ENCODE peak calls at places on chromosomes 12 and 14, in eight cellular contexts. One of them, this sample, is unnamed.

GRCh38 chr12:22377731-22378496 is 43.4 kb upstream of the ST8SIA1 start:
- DNase-seq in ascending aorta: no peak
- DNase-seq in psoas muscle: no peak
- DNase-seq in uterus: no peak
- DNase-seq in H9: no peak
- DNase-seq in dorsolateral prefrontal cortex: no peak
- DNase-seq in IMR-90: no peak
- DNase-seq in A549: no peak
- DNase-seq in this sample: no peak

GRCh38 chr12:11067514-11067913 is 5.4 kb upstream of the TAS2R46 start:
- DNase-seq in dorsolateral prefrontal cortex: no peak
- DNase-seq in H9: no peak
- DNase-seq in uterus: peak; percentile 32
- DNase-seq in A549: no peak
- DNase-seq in IMR-90: peak; percentile 10
- DNase-seq in ascending aorta: no peak
- DNase-seq in psoas muscle: no peak
- DNase-seq in this sample: no peak

GRCh38 chr12:2891240-2892053 is 756 bp downstream of the TULP3 start:
- DNase-seq in A549: peak; percentile 38
- DNase-seq in ascending aorta: peak; percentile 79
- DNase-seq in IMR-90: peak; percentile 61
- DNase-seq in psoas muscle: peak; percentile 76
- DNase-seq in H9: peak; percentile 76
- DNase-seq in dorsolateral prefrontal cortex: peak; percentile 37
- DNase-seq in uterus: peak; percentile 56
- DNase-seq in this sample: peak; percentile 42

GRCh38 chr14:93295541-93296220 is 37.2 kb downstream of the BTBD7 start:
- DNase-seq in A549: no peak
- DNase-seq in psoas muscle: no peak
- DNase-seq in H9: no peak
- DNase-seq in ascending aorta: no peak
- DNase-seq in IMR-90: no peak
- DNase-seq in dorsolateral prefrontal cortex: no peak
- DNase-seq in uterus: no peak
- DNase-seq in this sample: no peak

GRCh38 chr12:14988035-14988434 is 15.2 kb downstream of the PDE6H start:
- DNase-seq in ascending aorta: no peak
- DNase-seq in IMR-90: no peak
- DNase-seq in H9: no peak
- DNase-seq in psoas muscle: no peak
- DNase-seq in A549: no peak
- DNase-seq in uterus: no peak
- DNase-seq in dorsolateral prefrontal cortex: no peak
- DNase-seq in this sample: no peak

GRCh38 chr12:52120951-52121847 is 41.7 kb downstream of the SMIM41 start:
- DNase-seq in A549: no peak
- DNase-seq in psoas muscle: no peak
- DNase-seq in H9: no peak
- DNase-seq in ascending aorta: no peak
- DNase-seq in uterus: no peak
- DNase-seq in dorsolateral prefrontal cortex: no peak
- DNase-seq in IMR-90: peak; percentile 53
- DNase-seq in this sample: no peak

GRCh38 chr12:6093764-6094163 is 30.7 kb downstream of the VWF start:
- DNase-seq in H9: no peak
- DNase-seq in A549: no peak
- DNase-seq in psoas muscle: no peak
- DNase-seq in dorsolateral prefrontal cortex: no peak
- DNase-seq in ascending aorta: no peak
- DNase-seq in IMR-90: no peak
- DNase-seq in uterus: no peak
- DNase-seq in this sample: no peak

GRCh38 chr12:96981053-96981452 is 74.0 kb downstream of the NEDD1 start:
- DNase-seq in uterus: no peak
- DNase-seq in IMR-90: peak; percentile 90
- DNase-seq in H9: no peak
- DNase-seq in dorsolateral prefrontal cortex: peak; percentile 60
- DNase-seq in ascending aorta: no peak
- DNase-seq in psoas muscle: no peak
- DNase-seq in A549: no peak
- DNase-seq in this sample: no peak

GRCh38 chr14:103078420-103078749 is 5.6 kb upstream of the LBHD2 start:
- DNase-seq in H9: peak; percentile 88
- DNase-seq in dorsolateral prefrontal cortex: peak; percentile 83
- DNase-seq in uterus: peak; percentile 70
- DNase-seq in IMR-90: peak; percentile 76
- DNase-seq in A549: peak; percentile 86
- DNase-seq in psoas muscle: peak; percentile 87
- DNase-seq in ascending aorta: peak; percentile 79
- DNase-seq in this sample: peak; percentile 80

GRCh38 chr12:16008442-16008841 is 97.3 kb downstream of the DERA start:
- DNase-seq in ascending aorta: no peak
- DNase-seq in H9: no peak
- DNase-seq in psoas muscle: no peak
- DNase-seq in dorsolateral prefrontal cortex: no peak
- DNase-seq in A549: no peak
- DNase-seq in uterus: no peak
- DNase-seq in IMR-90: peak; percentile 4
- DNase-seq in this sample: no peak

GRCh38 chr14:33949051-33950037 is 1.5 kb downstream of the EGLN3 start:
- DNase-seq in ascending aorta: no peak
- DNase-seq in dorsolateral prefrontal cortex: no peak
- DNase-seq in psoas muscle: no peak
- DNase-seq in uterus: no peak
- DNase-seq in A549: no peak
- DNase-seq in IMR-90: no peak
- DNase-seq in H9: no peak
- DNase-seq in this sample: no peak

GRCh38 chr14:33950320-33951182 is at the start of gene EGLN3:
- DNase-seq in A549: peak; percentile 75
- DNase-seq in uterus: peak; percentile 94
- DNase-seq in dorsolateral prefrontal cortex: peak; percentile 89
- DNase-seq in H9: peak; percentile 96
- DNase-seq in IMR-90: peak; percentile 44
- DNase-seq in psoas muscle: peak; percentile 94
- DNase-seq in ascending aorta: peak; percentile 94
- DNase-seq in this sample: peak; percentile 81

GRCh38 chr14:33951183-33951840 is 438 bp upstream of the EGLN3 start:
- DNase-seq in uterus: no peak
- DNase-seq in IMR-90: no peak
- DNase-seq in A549: no peak
- DNase-seq in H9: no peak
- DNase-seq in ascending aorta: no peak
- DNase-seq in psoas muscle: no peak
- DNase-seq in dorsolateral prefrontal cortex: no peak
- DNase-seq in this sample: no peak

GRCh38 chr14:33946679-33947078 is 4.2 kb downstream of the EGLN3 start:
- DNase-seq in H9: no peak
- DNase-seq in A549: no peak
- DNase-seq in dorsolateral prefrontal cortex: no peak
- DNase-seq in psoas muscle: no peak
- DNase-seq in uterus: no peak
- DNase-seq in IMR-90: no peak
- DNase-seq in ascending aorta: no peak
- DNase-seq in this sample: no peak

GRCh38 chr14:33948143-33948962 is 2.5 kb downstream of the EGLN3 start:
- DNase-seq in ascending aorta: no peak
- DNase-seq in H9: no peak
- DNase-seq in IMR-90: no peak
- DNase-seq in A549: no peak
- DNase-seq in dorsolateral prefrontal cortex: no peak
- DNase-seq in psoas muscle: no peak
- DNase-seq in uterus: no peak
- DNase-seq in this sample: no peak
- H3K27ac ChIP-seq in ascending aorta: peak overlapping the region; percentile 78
- H3K27ac ChIP-seq in H9: no peak overlapping the region
- H3K27ac ChIP-seq in IMR-90: no peak overlapping the region
- H3K27ac ChIP-seq in A549: no peak overlapping the region
- H3K27ac ChIP-seq in dorsolateral prefrontal cortex: no peak overlapping the region
- H3K27ac ChIP-seq in psoas muscle: no peak overlapping the region
- H3K27ac ChIP-seq in uterus: no peak overlapping the region
- H3K27ac ChIP-seq in this sample: peak overlapping the region; percentile 89

DNA sequence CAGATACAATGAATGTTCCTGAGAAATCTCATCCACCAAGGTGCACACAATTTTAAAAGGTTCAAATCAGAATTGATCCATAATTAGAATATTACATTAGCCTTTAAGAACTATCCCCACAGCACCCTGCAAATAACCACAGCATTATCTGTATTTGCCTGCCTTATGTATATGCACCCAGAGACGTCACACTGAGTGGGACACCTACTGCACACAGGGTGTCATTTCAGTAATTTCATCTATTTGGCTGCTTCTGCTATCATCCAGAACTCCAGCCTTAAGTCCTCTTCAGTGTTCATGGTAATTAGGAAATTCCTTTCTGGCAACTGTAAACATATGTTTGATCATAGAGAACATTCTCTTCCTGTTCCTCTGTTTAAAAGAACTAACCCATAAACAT is 298.4 kb downstream of the SYT1 start:
- DNase-seq in uterus: no peak
- DNase-seq in ascending aorta: no peak
- DNase-seq in dorsolateral prefrontal cortex: no peak
- DNase-seq in A549: no peak
- DNase-seq in H9: no peak
- DNase-seq in IMR-90: no peak
- DNase-seq in psoas muscle: no peak
- DNase-seq in this sample: no peak
- TF ChIP-seq CTCF in uterus: no peak
- TF ChIP-seq CTCF in ascending aorta: no peak
- TF ChIP-seq CTCF in dorsolateral prefrontal cortex: no peak
- TF ChIP-seq CTCF in A549: no peak
- TF ChIP-seq CTCF in H9: no peak
- TF ChIP-seq CTCF in IMR-90: no peak
- TF ChIP-seq CTCF in psoas muscle: no peak
- TF ChIP-seq CTCF in this sample: no peak

GRCh38 chr14:54353694-54354093 is 43.1 kb upstream of the CDKN3 start:
- DNase-seq in ascending aorta: no peak
- DNase-seq in IMR-90: no peak
- DNase-seq in dorsolateral prefrontal cortex: no peak
- DNase-seq in A549: no peak
- DNase-seq in uterus: no peak
- DNase-seq in psoas muscle: no peak
- DNase-seq in H9: no peak
- DNase-seq in this sample: peak; percentile 21

GRCh38 chr14:54354096-54354495 is 42.7 kb upstream of the CDKN3 start:
- DNase-seq in psoas muscle: no peak
- DNase-seq in dorsolateral prefrontal cortex: no peak
- DNase-seq in uterus: no peak
- DNase-seq in H9: no peak
- DNase-seq in IMR-90: no peak
- DNase-seq in ascending aorta: no peak
- DNase-seq in A549: no peak
- DNase-seq in this sample: peak; percentile 7

GRCh38 chr14:54355698-54356097 is 41.1 kb upstream of the CDKN3 start:
- DNase-seq in psoas muscle: no peak
- DNase-seq in dorsolateral prefrontal cortex: no peak
- DNase-seq in IMR-90: no peak
- DNase-seq in uterus: no peak
- DNase-seq in A549: no peak
- DNase-seq in ascending aorta: no peak
- DNase-seq in H9: no peak
- DNase-seq in this sample: no peak

GRCh38 chr14:54354968-54355641 is 41.7 kb upstream of the CDKN3 start:
- DNase-seq in ascending aorta: no peak
- DNase-seq in IMR-90: no peak
- DNase-seq in A549: no peak
- DNase-seq in dorsolateral prefrontal cortex: no peak
- DNase-seq in H9: no peak
- DNase-seq in psoas muscle: no peak
- DNase-seq in uterus: no peak
- DNase-seq in this sample: no peak

GRCh38 chr14:54353266-54353665 is 43.5 kb upstream of the CDKN3 start:
- DNase-seq in psoas muscle: no peak
- DNase-seq in dorsolateral prefrontal cortex: no peak
- DNase-seq in H9: no peak
- DNase-seq in A549: no peak
- DNase-seq in ascending aorta: no peak
- DNase-seq in uterus: no peak
- DNase-seq in IMR-90: no peak
- DNase-seq in this sample: peak; percentile 26
- H3K27ac ChIP-seq in psoas muscle: no peak overlapping the region
- H3K27ac ChIP-seq in dorsolateral prefrontal cortex: no peak overlapping the region
- H3K27ac ChIP-seq in H9: no peak overlapping the region
- H3K27ac ChIP-seq in A549: no peak overlapping the region
- H3K27ac ChIP-seq in ascending aorta: no peak overlapping the region
- H3K27ac ChIP-seq in uterus: no peak overlapping the region
- H3K27ac ChIP-seq in IMR-90: no peak overlapping the region
- H3K27ac ChIP-seq in this sample: no peak overlapping the region

DNA sequence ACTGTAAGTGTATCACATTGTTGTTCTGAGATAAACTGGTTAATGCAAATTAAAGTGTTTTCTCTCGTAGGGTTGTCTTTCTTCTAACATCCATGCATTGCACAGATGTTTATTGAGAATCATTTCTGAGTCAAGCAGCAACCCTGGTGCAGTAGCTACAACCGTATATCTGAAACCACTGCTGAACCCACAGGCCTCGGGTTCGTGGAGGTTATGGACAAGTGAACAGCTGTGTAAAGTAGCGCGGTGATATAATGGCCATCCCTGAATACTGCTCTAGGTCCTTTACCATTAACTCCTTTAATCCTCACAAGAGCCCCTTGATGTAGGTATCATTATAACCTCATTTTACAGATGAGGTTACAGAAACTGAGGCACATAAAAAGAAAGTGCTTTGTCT is 486.1 kb upstream of the TMEM132C start:
- DNase-seq in IMR-90: no peak
- DNase-seq in ascending aorta: no peak
- DNase-seq in dorsolateral prefrontal cortex: no peak
- DNase-seq in A549: no peak
- DNase-seq in psoas muscle: no peak
- DNase-seq in uterus: no peak
- DNase-seq in H9: no peak
- DNase-seq in this sample: no peak
- TF ChIP-seq CTCF in IMR-90: no peak
- TF ChIP-seq CTCF in ascending aorta: no peak
- TF ChIP-seq CTCF in dorsolateral prefrontal cortex: no peak
- TF ChIP-seq CTCF in A549: no peak
- TF ChIP-seq CTCF in psoas muscle: no peak
- TF ChIP-seq CTCF in uterus: no peak
- TF ChIP-seq CTCF in H9: no peak
- TF ChIP-seq CTCF in this sample: no peak

This sample was measured in lung.